ENCODE peak calls at places on chromosome 21, in five cellular contexts. M, Y, L, G and P are unnamed samples.

GRCh38 chr21:29168874-29169273 is 38.4 kb downstream of the MAP3K7CL start:
- DNase-seq in G (no peak), M (no peak), L (peak; percentile 25), Y (no peak), P (no peak)

GRCh38 chr21:33042812-33043211 is 17.1 kb downstream of the OLIG2 start:
- DNase-seq in Y (peak; percentile 91), G (no peak), M (peak; percentile 8), L (no peak), P (no peak)

GRCh38 chr21:38861006-38861405 is 55.3 kb downstream of the ETS2 start:
- DNase-seq in G (no peak), M (no peak), Y (no peak), L (no peak), P (no peak)

GRCh38 chr21:15355066-15355465 is 290.3 kb upstream of the NRIP1 start:
- DNase-seq in M (no peak), G (no peak), Y (peak; percentile 93), L (no peak), P (no peak)

GRCh38 chr21:29920938-29921337 is 18.9 kb downstream of the GRIK1 start:
- DNase-seq in Y (no peak), L (no peak), G (no peak), M (no peak), P (no peak)

GRCh38 chr21:33299181-33299752 is 25.5 kb upstream of the IFNAR1 start:
- DNase-seq in Y (no peak), G (no peak), L (no peak), M (no peak), P (peak; percentile 60)

GRCh38 chr21:32813265-32813903 is 41.8 kb upstream of the PAXBP1 start:
- DNase-seq in Y (peak; percentile 40), G (no peak), M (no peak), L (no peak), P (no peak)

GRCh38 chr21:33302055-33302454 is 22.7 kb upstream of the IFNAR1 start:
- DNase-seq in L (no peak), G (no peak), Y (no peak), M (no peak), P (no peak)

GRCh38 chr21:16913010-16913409 is 599.8 kb upstream of the CXADR start:
- DNase-seq in L (no peak), G (no peak), Y (no peak), M (no peak), P (no peak)

GRCh38 chr21:45996311-45997204 is 15.0 kb downstream of the COL6A1 start:
- DNase-seq in L (no peak), M (no peak), G (no peak), Y (no peak), P (no peak)

GRCh38 chr21:29145354-29145782 is 14.9 kb downstream of the MAP3K7CL start:
- DNase-seq in Y (peak; percentile 96), M (peak; percentile 3), L (peak; percentile 6), G (peak; percentile 13), P (no peak)

GRCh38 chr21:16821588-16821987 is 691.3 kb upstream of the CXADR start:
- DNase-seq in Y (no peak), M (no peak), G (no peak), L (no peak), P (no peak)

GRCh38 chr21:35559128-35559831 is 501.0 kb downstream of the SETD4 start:
- DNase-seq in Y (no peak), L (no peak), M (no peak), G (peak; percentile 21), P (no peak)

GRCh38 chr21:19900149-19900548 is 1098.1 kb upstream of the NCAM2 start:
- DNase-seq in L (no peak), Y (no peak), M (no peak), G (no peak), P (no peak)

GRCh38 chr21:46195595-46196195 is 11.4 kb upstream of the SPATC1L start:
- DNase-seq in M (no peak), Y (no peak), L (no peak), G (no peak), P (no peak)

GRCh38 chr21:39842741-39843146 is 24.5 kb upstream of the PCP4 start:
- DNase-seq in L (no peak), M (no peak), G (peak; percentile 6), Y (no peak), P (no peak)

GRCh38 chr21:42103843-42104242 is 32.7 kb downstream of the UMODL1 start:
- DNase-seq in Y (no peak), L (no peak), G (no peak), M (no peak), P (no peak)

GRCh38 chr21:40146201-40146890 is 279.1 kb downstream of the PCP4 start:
- DNase-seq in G (no peak), Y (no peak), L (no peak), M (no peak), P (no peak)

GRCh38 chr21:46604975-46605758 is at the start of gene S100B:
- DNase-seq in G (no peak), L (no peak), M (no peak), Y (no peak), P (peak; percentile 95)

GRCh38 chr21:17732306-17732705 is 86.8 kb downstream of the C21orf91 start:
- DNase-seq in L (no peak), Y (peak; percentile 62), M (no peak), G (no peak), P (no peak)

GRCh38 chr21:32807717-32808380 is 36.3 kb upstream of the PAXBP1 start:
- DNase-seq in L (no peak), Y (no peak), M (no peak), G (no peak), P (peak; percentile 21)

GRCh38 chr21:39385299-39386145 is 36.6 kb upstream of the HMGN1 start:
- DNase-seq in Y (peak; percentile 77), M (peak; percentile 89), G (no peak), L (peak; percentile 95), P (peak; percentile 90)

GRCh38 chr21:18646114-18646513 is 242.5 kb upstream of the TMPRSS15 start:
- DNase-seq in G (no peak), M (no peak), Y (no peak), L (no peak), P (peak; percentile 26)

GRCh38 chr21:41764558-41765392 is 2.1 kb downstream of the RIPK4 start:
- DNase-seq in Y (no peak), L (peak; percentile 82), G (no peak), M (no peak), P (no peak)

GRCh38 chr21:38973552-38973951 is 167.8 kb downstream of the ETS2 start:
- DNase-seq in M (no peak), Y (no peak), G (no peak), L (no peak), P (no peak)

GRCh38 chr21:39251326-39251725 is 62.1 kb downstream of the BRWD1 start:
- DNase-seq in G (no peak), Y (peak; percentile 28), L (no peak), M (no peak), P (no peak)

GRCh38 chr21:42010507-42011493 is 640 bp upstream of the ZBTB21 start:
- DNase-seq in G (peak; percentile 57), M (peak; percentile 7), L (peak; percentile 20), Y (peak; percentile 21), P (peak; percentile 55)

GRCh38 chr21:25626752-25627151 is 12.3 kb upstream of the JAM2 start:
- DNase-seq in L (no peak), M (no peak), Y (no peak), G (no peak), P (no peak)

GRCh38 chr21:31624181-31624580 is 35.3 kb upstream of the SOD1 start:
- DNase-seq in G (no peak), Y (no peak), M (no peak), L (no peak), P (no peak)

GRCh38 chr21:31622397-31622796 is 37.1 kb upstream of the SOD1 start:
- DNase-seq in L (no peak), M (no peak), Y (no peak), G (no peak), P (no peak)

GRCh38 chr21:31618696-31619430 is 40.6 kb upstream of the SOD1 start:
- DNase-seq in L (no peak), M (no peak), Y (no peak), G (no peak), P (peak; percentile 33)

GRCh38 chr21:31624961-31625491 is 34.5 kb upstream of the SOD1 start:
- DNase-seq in L (peak; percentile 13), G (no peak), Y (no peak), M (no peak), P (no peak)

GRCh38 chr21:31623664-31624063 is 35.8 kb upstream of the SOD1 start:
- DNase-seq in M (no peak), Y (peak; percentile 8), L (no peak), G (peak; percentile 20), P (peak; percentile 16)
- TF ChIP-seq CTCF in M (no peak), Y (peak; percentile 11), L (peak; percentile 16), G (peak; percentile 45), P (no peak)

GRCh38 chr21:43343992-43344886 is 82.7 kb downstream of the SIK1 start:
- DNase-seq in M (peak; percentile 31), G (no peak), Y (no peak), L (no peak), P (no peak)
- TF ChIP-seq MYC in M (no peak), G (no peak), Y (no peak), L (no peak), P (no peak)

GRCh38 chr21:44969965-44970755 is 30.3 kb downstream of the SLX9 start:
- DNase-seq in M (no peak), L (no peak), Y (peak; percentile 8), G (no peak), P (peak; percentile 71)
- TF ChIP-seq CTCF in M (no peak), L (no peak), Y (no peak), G (no peak), P (no peak)

GRCh38 chr21:34355570-34355969 is 8.2 kb upstream of the KCNE2 start:
- DNase-seq in G (no peak), L (no peak), Y (no peak), M (no peak), P (no peak)
- TF ChIP-seq MYC in G (no peak), L (no peak), Y (no peak), M (no peak), P (no peak)

DNA sequence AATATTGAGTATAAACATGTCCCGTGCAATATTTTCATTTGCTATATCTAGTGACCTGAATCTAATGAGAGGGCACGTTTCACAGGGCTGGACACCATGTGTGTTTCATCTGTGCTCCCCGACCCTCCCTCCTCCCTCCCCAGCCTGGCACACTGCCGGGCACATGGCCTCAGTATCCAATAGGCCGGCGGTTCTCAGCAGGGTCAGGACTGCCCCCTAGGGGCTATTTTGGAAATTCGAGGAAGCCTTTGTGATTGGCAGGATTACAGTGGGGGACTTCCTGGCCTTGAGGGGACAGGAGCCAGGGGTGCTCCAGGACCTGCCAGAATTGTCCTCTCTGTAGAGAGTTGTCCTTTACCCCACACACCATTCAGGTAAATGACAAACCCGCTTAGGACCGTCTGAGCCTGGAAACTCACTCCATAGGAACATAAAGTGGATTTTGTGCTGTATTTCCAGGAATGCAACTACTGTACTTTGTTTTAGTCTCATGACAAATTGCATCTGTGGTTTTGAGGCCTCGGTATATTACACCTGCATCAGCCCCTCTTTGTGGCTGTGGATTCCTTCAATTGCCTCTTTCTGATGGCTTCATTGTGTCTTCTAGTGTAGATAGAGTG is 109.5 kb upstream of the SIM2 start:
- DNase-seq in G (peak; percentile 66), Y (peak; percentile 36), L (peak; percentile 15), M (no peak), P (peak; percentile 53)
- TF ChIP-seq CTCF in G (peak; percentile 86), Y (peak; percentile 69), L (peak; percentile 75), M (peak; percentile 46), P (peak; percentile 36)